ENCODE peak calls at places on chromosomes 7 and 10, in four cellular contexts. M is bronchial epithelial cell, V is GM13977, K is breast epithelium. U is an unnamed sample.
A peak's percentile ranks its signal among the peaks of the same experiment; 100 is the strongest.

GRCh38 chr7:127995157-127995865 is 35.9 kb downstream of the LRRC4 start:
- DNase-seq in M (no peak), V (no peak), K (no peak), U (no peak)

GRCh38 chr10:6962576-6962975 is 382.5 kb upstream of the PRKCQ start:
- DNase-seq in M (no peak), V (no peak), K (no peak), U (no peak)

GRCh38 chr10:132783165-132783736 is 2.7 kb downstream of the NKX6-2 start:
- DNase-seq in M (no peak), V (no peak), K (no peak), U (no peak)

GRCh38 chr7:120160166-120160565 is 112.8 kb upstream of the KCND2 start:
- DNase-seq in M (no peak), V (no peak), K (no peak), U (no peak)

GRCh38 chr10:79314761-79315601 is 32.3 kb upstream of the PPIF start:
- DNase-seq in M (no peak), V (no peak), K (no peak), U (no peak)

GRCh38 chr10:69868821-69869220 is 67.1 kb downstream of the COL13A1 start:
- DNase-seq in M (no peak), V (no peak), K (no peak), U (no peak)

GRCh38 chr7:105759670-105760548 is 116.5 kb downstream of the ATXN7L1 start:
- DNase-seq in M (peak; percentile 65), V (no peak), K (no peak), U (no peak)

GRCh38 chr7:39616138-39616537 is 7.2 kb upstream of the RALA start:
- DNase-seq in M (peak; percentile 66), V (no peak), K (no peak), U (no peak)

GRCh38 chr10:45425628-45426563 is 51.9 kb downstream of the ALOX5 start:
- DNase-seq in M (peak; percentile 34), V (no peak), K (no peak), U (peak; percentile 19)

GRCh38 chr7:127733976-127734375 is 82.0 kb downstream of the SND1 start:
- DNase-seq in M (no peak), V (no peak), K (no peak), U (no peak)

GRCh38 chr7:110442386-110442837 is 648.5 kb upstream of the LRRN3 start:
- DNase-seq in M (peak; percentile 67), V (peak; percentile 24), K (no peak), U (peak; percentile 42)

GRCh38 chr10:27482984-27483956 is 20.8 kb upstream of the RAB18 start:
- DNase-seq in M (peak; percentile 98), V (no peak), K (no peak), U (no peak)

GRCh38 chr7:102883098-102883860 is 29.5 kb upstream of the LRRC17 start:
- DNase-seq in M (peak; percentile 87), V (no peak), K (no peak), U (no peak)

GRCh38 chr7:619356-619840 is 99.8 kb upstream of the PDGFA start:
- DNase-seq in M (no peak), V (no peak), K (no peak), U (no peak)

GRCh38 chr7:105389090-105389650 is 449 bp upstream of the SRPK2 start:
- DNase-seq in M (peak; percentile 38), V (no peak), K (no peak), U (no peak)

GRCh38 chr7:82699773-82700186 is 256.2 kb upstream of the CACNA2D1 start:
- DNase-seq in M (peak; percentile 95), V (no peak), K (peak; percentile 17), U (no peak)

GRCh38 chr10:86970152-86970886 is 2.0 kb downstream of the ADIRF start:
- DNase-seq in M (no peak), V (peak; percentile 39), K (peak; percentile 85), U (no peak)

GRCh38 chr10:5510281-5511072 is 11.1 kb upstream of the CALML5 start:
- DNase-seq in M (no peak), V (no peak), K (no peak), U (no peak)

GRCh38 chr10:79260803-79261740 is 86.2 kb upstream of the PPIF start:
- DNase-seq in M (no peak), V (no peak), K (no peak), U (no peak)

GRCh38 chr10:59622320-59622901 is 87.2 kb downstream of the SLC16A9 start:
- DNase-seq in M (peak; percentile 63), V (peak; percentile 27), K (no peak), U (peak; percentile 48)

GRCh38 chr7:25851332-25852248 is 300.4 kb upstream of the NFE2L3 start:
- DNase-seq in M (peak; percentile 63), V (peak; percentile 70), K (peak; percentile 73), U (peak; percentile 66)

GRCh38 chr7:125355899-125356298 is 426.3 kb upstream of the POT1 start:
- DNase-seq in M (no peak), V (no peak), K (no peak), U (no peak)

GRCh38 chr7:93750986-93751385 is 139.6 kb downstream of the TFPI2 start:
- DNase-seq in M (no peak), V (no peak), K (no peak), U (no peak)
- TF ChIP-seq CTCF in M (no peak), V (no peak), K (no peak), U (no peak)

GRCh38 chr7:42572561-42572960 is 335.6 kb upstream of the GLI3 start:
- DNase-seq in M (no peak), V (no peak), K (no peak), U (no peak)

GRCh38 chr7:42575161-42575560 is 336.7 kb downstream of the C7orf25 start:
- DNase-seq in M (no peak), V (no peak), K (no peak), U (no peak)

GRCh38 chr7:42573904-42574692 is 337.1 kb upstream of the GLI3 start:
- DNase-seq in M (peak; percentile 92), V (no peak), K (no peak), U (no peak)

GRCh38 chr7:42572046-42572445 is 335.0 kb upstream of the GLI3 start:
- DNase-seq in M (no peak), V (no peak), K (no peak), U (no peak)

DNA sequence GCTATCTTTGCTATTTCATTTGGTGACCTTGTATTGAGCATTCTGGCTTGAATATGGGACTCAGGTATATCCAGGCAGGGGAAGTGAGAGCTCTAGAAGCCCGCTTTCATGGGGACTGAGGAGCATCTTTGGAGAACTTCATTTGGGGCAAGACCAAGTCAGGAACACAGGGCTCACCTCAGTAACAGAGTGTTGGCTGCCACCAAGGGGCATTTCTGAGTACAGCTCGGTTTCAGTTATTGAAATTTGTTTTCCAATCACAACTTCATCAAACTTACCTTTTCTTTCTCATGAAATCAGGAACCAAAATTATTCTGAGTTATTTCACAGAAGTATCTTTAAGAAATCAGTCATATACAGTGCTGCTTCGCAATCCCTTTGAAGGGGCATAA is 337.2 kb downstream of the C7orf25 start:
- DNase-seq in M (peak; percentile 23), V (no peak), K (no peak), U (no peak)
- TF ChIP-seq CTCF in M (peak; percentile 51), V (no peak), K (no peak), U (no peak)

DNA sequence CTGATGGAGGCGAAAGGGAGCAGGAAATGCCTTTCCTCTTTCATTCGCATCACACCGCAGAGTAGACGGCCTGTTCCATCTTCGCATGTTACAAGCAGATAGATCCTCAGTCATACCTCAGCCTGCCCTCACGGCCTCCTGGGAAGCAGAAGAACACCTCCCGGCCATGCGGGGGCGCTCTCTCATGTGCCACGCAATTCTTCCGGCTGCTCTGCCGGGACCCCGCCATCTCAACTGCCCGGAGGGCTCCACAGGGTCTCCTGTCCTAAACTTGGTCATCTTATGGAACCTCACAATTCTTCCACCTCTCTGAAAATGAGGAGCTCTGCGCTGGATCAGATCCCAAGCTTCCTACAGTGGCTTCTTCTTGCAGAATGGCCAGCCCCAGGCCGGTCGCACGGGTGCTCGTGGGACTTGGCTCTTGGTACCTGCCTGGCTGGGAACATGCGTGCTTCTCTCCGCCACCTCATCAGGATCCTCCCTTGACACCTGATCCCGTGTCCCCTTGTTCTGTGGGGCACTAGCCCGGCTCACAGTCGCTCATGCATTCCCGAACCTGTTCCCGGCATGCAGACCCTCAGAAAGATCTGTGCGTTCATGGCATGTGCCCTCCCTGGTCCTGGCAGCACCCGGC is 262.8 kb upstream of the SHH start:
- DNase-seq in M (no peak), V (no peak), K (no peak), U (no peak)
- TF ChIP-seq CTCF in M (no peak), V (no peak), K (no peak), U (no peak)

DNA sequence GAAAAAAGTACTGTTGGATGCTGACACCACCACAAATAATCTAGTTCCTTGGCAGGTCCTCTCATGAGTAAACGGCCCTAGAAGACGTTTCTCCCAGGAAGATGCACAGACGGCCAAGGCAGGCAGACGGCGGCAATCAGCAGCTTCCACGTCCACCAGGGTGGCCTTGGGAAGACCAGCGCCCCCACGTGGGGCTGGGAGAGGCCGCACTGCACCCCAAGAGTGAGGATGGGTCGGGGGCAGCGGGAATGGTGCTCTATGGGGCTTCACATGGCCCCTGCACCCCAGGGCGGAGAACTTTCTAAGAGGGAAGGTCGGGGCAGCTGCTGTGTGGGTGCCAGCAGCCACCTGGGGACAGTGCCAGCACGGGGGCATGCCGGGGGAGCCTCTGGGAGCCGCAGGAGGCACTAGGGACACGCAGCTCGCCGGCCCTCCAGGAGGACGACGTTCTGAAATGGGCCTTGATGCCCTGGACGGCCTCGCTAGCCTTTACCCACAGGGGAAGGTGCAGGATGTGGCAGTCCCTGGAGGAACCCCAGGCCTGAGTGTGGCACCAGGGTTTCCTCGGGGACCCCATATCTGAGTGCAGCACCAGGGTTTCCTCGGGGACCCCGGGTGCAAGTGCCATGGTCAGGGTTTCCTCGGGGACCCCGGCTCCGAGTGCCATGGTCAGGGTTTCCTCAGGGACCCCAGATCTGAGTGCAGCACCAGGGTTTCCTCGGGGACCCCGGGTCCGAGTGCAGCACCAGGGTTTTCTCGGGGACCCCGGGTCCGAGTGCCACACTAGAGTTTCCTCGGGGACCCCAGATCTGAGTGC is 539.9 kb downstream of the DNAJB6 start:
- DNase-seq in M (no peak), V (no peak), K (no peak), U (no peak)
- TF ChIP-seq CTCF in M (no peak), V (no peak), K (no peak), U (no peak)

GRCh38 chr7:90595801-90596683 is at the start of gene CDK14:
- DNase-seq in M (no peak), V (peak; percentile 84), K (peak; percentile 53), U (peak; percentile 82)
- TF ChIP-seq CTCF in M (peak; percentile 54), V (peak; percentile 58), K (peak; percentile 22), U (peak; percentile 40)

GRCh38 chr10:96325719-96326373 is 21.6 kb downstream of the DNTT start:
- DNase-seq in M (peak; percentile 21), V (peak; percentile 56), K (no peak), U (peak; percentile 52)

GRCh38 chr10:96327462-96327861 is 23.2 kb downstream of the DNTT start:
- DNase-seq in M (no peak), V (no peak), K (no peak), U (no peak)

GRCh38 chr10:96321822-96322221 is 17.6 kb downstream of the DNTT start:
- DNase-seq in M (no peak), V (no peak), K (no peak), U (no peak)

GRCh38 chr10:96322275-96322674 is 18.0 kb downstream of the DNTT start:
- DNase-seq in M (no peak), V (no peak), K (no peak), U (no peak)

DNA sequence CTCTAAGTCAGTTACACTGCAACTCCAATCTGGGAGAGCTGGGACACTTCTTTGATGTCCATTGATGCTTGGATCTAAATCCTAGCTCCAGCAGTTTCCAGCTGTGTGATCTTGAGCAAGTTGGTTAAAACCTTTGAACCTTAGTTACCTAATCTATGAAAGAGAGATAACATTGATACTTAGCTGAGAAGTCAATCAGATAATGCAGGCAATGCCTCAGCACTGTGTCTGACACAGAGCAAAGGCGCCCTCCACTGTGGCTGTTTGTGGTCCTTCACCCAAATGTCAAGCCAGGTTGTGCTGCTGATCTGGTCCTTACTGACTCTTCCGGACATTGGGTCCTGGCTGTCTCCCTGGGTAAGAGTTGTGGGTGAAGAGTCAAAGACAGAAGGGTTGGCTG is 20.2 kb downstream of the DNTT start:
- DNase-seq in M (no peak), V (no peak), K (no peak), U (no peak)
- TF ChIP-seq CTCF in M (no peak), V (peak; percentile 25), K (no peak), U (peak; percentile 10)